ENCODE peak calls at places on chromosomes 5 and 9, in seven cellular contexts. Q, R, B, D, H, I and P are unnamed samples.
A peak's percentile ranks its signal among the peaks of the same experiment; 100 is the strongest.

GRCh38 chr5:32096891-32097592 is 77.1 kb downstream of the GOLPH3 start:
- DNase-seq in R (peak; percentile 11), B (no peak), H (no peak), I (no peak), Q (no peak), D (no peak), P (no peak)

GRCh38 chr5:102433473-102433872 is 65.3 kb downstream of the SLCO6A1 start:
- DNase-seq in H (no peak), Q (no peak), B (no peak), R (no peak), D (no peak), I (no peak), P (no peak)

GRCh38 chr9:14379280-14379679 is 65.3 kb upstream of the NFIB start:
- DNase-seq in D (no peak), I (no peak), R (no peak), H (no peak), B (no peak), Q (no peak), P (no peak)

GRCh38 chr9:75148551-75148950 is 60.2 kb downstream of the OSTF1 start:
- DNase-seq in R (peak; percentile 95), B (no peak), H (no peak), D (no peak), I (no peak), Q (peak; percentile 87), P (no peak)

GRCh38 chr5:65766781-65767180 is 44.8 kb downstream of the NLN start:
- DNase-seq in I (no peak), H (no peak), B (peak; percentile 31), Q (no peak), R (no peak), D (no peak), P (no peak)

GRCh38 chr9:134395727-134396257 is 69.5 kb downstream of the RXRA start:
- DNase-seq in I (no peak), B (no peak), H (no peak), Q (no peak), R (no peak), D (no peak), P (no peak)

GRCh38 chr9:130664191-130665028 is at the start of gene PRDM12:
- DNase-seq in I (peak; percentile 57), R (no peak), B (peak; percentile 73), H (no peak), D (peak; percentile 77), Q (no peak), P (peak; percentile 17)

GRCh38 chr5:102453716-102454115 is 45.1 kb downstream of the SLCO6A1 start:
- DNase-seq in I (no peak), Q (peak; percentile 41), R (no peak), H (no peak), D (no peak), B (no peak), P (no peak)

GRCh38 chr9:99807276-99807852 is 14.3 kb upstream of the NR4A3 start:
- DNase-seq in I (peak; percentile 76), Q (peak; percentile 77), B (no peak), D (peak; percentile 71), H (no peak), R (peak; percentile 59), P (peak; percentile 60)

GRCh38 chr5:126777257-126777973 is 479 bp downstream of the LMNB1 start:
- DNase-seq in H (peak; percentile 71), D (no peak), I (peak; percentile 75), B (peak; percentile 41), R (peak; percentile 61), Q (peak; percentile 80), P (peak; percentile 51)

GRCh38 chr9:114371986-114372917 is 15.5 kb downstream of the AKNA start:
- DNase-seq in H (no peak), D (no peak), I (peak; percentile 65), R (no peak), Q (peak; percentile 33), B (no peak), P (no peak)

GRCh38 chr5:95081500-95082355 is 203.2 kb downstream of the MCTP1 start:
- DNase-seq in H (no peak), D (no peak), B (no peak), I (peak; percentile 50), Q (peak; percentile 95), R (peak; percentile 89), P (peak; percentile 4)

GRCh38 chr5:113213551-113213971 is 221.2 kb downstream of the TSSK1B start:
- DNase-seq in Q (no peak), H (no peak), I (no peak), B (no peak), D (no peak), R (no peak), P (peak; percentile 90)

GRCh38 chr9:91811024-91811909 is 138.8 kb downstream of the ROR2 start:
- DNase-seq in Q (no peak), B (no peak), R (no peak), I (no peak), D (peak; percentile 44), H (no peak), P (no peak)

GRCh38 chr5:131786900-131787692 is 9.7 kb downstream of the FNIP1 start:
- DNase-seq in R (no peak), B (no peak), D (no peak), Q (peak; percentile 5), H (no peak), I (no peak), P (no peak)

GRCh38 chr5:77650686-77651085 is 12.2 kb upstream of the OTP start:
- DNase-seq in R (no peak), Q (no peak), D (no peak), I (no peak), H (no peak), B (no peak), P (no peak)

GRCh38 chr5:89817841-89818240 is 591.7 kb downstream of the CETN3 start:
- DNase-seq in H (no peak), Q (no peak), D (no peak), B (no peak), I (no peak), R (no peak), P (no peak)

GRCh38 chr9:700365-701282 is 140.9 kb upstream of the DMRT1 start:
- DNase-seq in Q (peak; percentile 27), H (no peak), B (no peak), I (no peak), R (no peak), D (no peak), P (no peak)

GRCh38 chr5:139895647-139896046 is 100.0 kb downstream of the PSD2 start:
- DNase-seq in B (no peak), D (no peak), I (no peak), Q (no peak), R (no peak), H (no peak), P (no peak)

GRCh38 chr5:96327728-96328127 is 105.3 kb downstream of the PCSK1 start:
- DNase-seq in I (no peak), R (peak; percentile 40), D (no peak), Q (no peak), H (no peak), B (no peak), P (no peak)

GRCh38 chr5:1259806-1260480 is 34.8 kb downstream of the SLC6A18 start:
- DNase-seq in I (no peak), Q (no peak), R (no peak), H (no peak), D (no peak), B (no peak), P (no peak)

GRCh38 chr5:625516-625915 is 13.4 kb downstream of the CEP72 start:
- DNase-seq in R (no peak), H (no peak), I (no peak), B (no peak), D (no peak), Q (no peak), P (no peak)

GRCh38 chr5:72067682-72068470 is 39.4 kb upstream of the MAP1B start:
- DNase-seq in H (peak; percentile 82), R (peak; percentile 85), D (no peak), I (peak; percentile 75), Q (peak; percentile 73), B (no peak), P (no peak)

GRCh38 chr5:25399878-25400480 is 755.2 kb upstream of the CDH10 start:
- DNase-seq in Q (no peak), H (no peak), I (no peak), R (no peak), B (no peak), D (no peak), P (no peak)

GRCh38 chr5:139676951-139677367 is 28.8 kb downstream of the CXXC5 start:
- DNase-seq in R (no peak), D (no peak), I (no peak), Q (no peak), H (no peak), B (no peak), P (no peak)

GRCh38 chr5:65478336-65478735 is 3.4 kb downstream of the ADAMTS6 start:
- DNase-seq in R (no peak), Q (no peak), D (no peak), H (no peak), I (no peak), B (no peak), P (no peak)

GRCh38 chr5:78907255-78907886 is 77.7 kb downstream of the ARSB start:
- DNase-seq in Q (peak; percentile 95), R (peak; percentile 99), I (peak; percentile 65), D (no peak), B (no peak), H (peak; percentile 25), P (no peak)

GRCh38 chr5:15691536-15691935 is 191.6 kb downstream of the FBXL7 start:
- DNase-seq in I (no peak), Q (no peak), H (no peak), R (peak; percentile 60), B (no peak), D (no peak), P (no peak)

GRCh38 chr9:758147-758546 is 83.3 kb upstream of the DMRT1 start:
- DNase-seq in I (no peak), R (no peak), B (no peak), D (peak; percentile 14), Q (no peak), H (no peak), P (no peak)

DNA sequence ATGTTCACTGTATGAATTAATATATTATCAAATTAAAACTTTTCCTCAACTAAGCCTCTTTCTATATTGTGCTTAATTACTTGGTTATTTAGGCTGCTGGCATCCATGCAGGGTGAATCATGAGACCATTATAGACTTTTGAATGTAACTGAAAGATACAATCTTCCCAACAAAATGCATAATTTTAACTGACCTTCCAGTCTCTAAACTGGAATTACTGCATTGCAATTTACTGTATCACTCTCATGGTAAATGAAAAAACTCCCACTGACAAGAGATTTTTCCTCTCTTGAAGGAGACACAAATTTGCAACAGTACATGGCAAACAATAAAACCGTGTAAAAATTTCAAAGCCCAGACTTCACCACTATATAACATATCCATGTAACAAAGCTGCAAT is 349.5 kb downstream of the DRD1 start:
- DNase-seq in Q (no peak), B (no peak), D (no peak), R (no peak), I (no peak), H (peak; percentile 44), P (no peak)
- H3K9ac ChIP-seq in Q (no peak overlapping the region), B (no peak overlapping the region), D (no peak overlapping the region), R (no peak overlapping the region), I (no peak overlapping the region), H (no peak overlapping the region), P (no peak overlapping the region)

GRCh38 chr5:150751096-150751891 is 7.5 kb downstream of the DCTN4 start:
- DNase-seq in D (no peak), H (no peak), B (no peak), I (no peak), R (peak; percentile 40), Q (peak; percentile 70), P (no peak)
- H3K4ac ChIP-seq in D (no peak overlapping the region), H (no peak overlapping the region), B (no peak overlapping the region), I (no peak overlapping the region), R (no peak overlapping the region), Q (no peak overlapping the region), P (no peak overlapping the region)

GRCh38 chr5:68396722-68397121 is 181.2 kb downstream of the PIK3R1 start:
- DNase-seq in I (no peak), R (no peak), Q (no peak), B (no peak), D (no peak), H (no peak), P (no peak)
- H3K9ac ChIP-seq in I (no peak overlapping the region), R (no peak overlapping the region), Q (no peak overlapping the region), B (no peak overlapping the region), D (no peak overlapping the region), H (no peak overlapping the region), P (no peak overlapping the region)

GRCh38 chr5:110269478-110270142 is 456.9 kb downstream of the TMEM232 start:
- DNase-seq in H (no peak), I (no peak), R (no peak), B (no peak), Q (no peak), D (no peak), P (no peak)
- H3K4ac ChIP-seq in H (no peak overlapping the region), I (no peak overlapping the region), R (no peak overlapping the region), B (no peak overlapping the region), Q (no peak overlapping the region), D (no peak overlapping the region), P (no peak overlapping the region)